ENCODE peak calls at places on chromosomes 16 and 17, in eight cellular contexts. J is EL; O is WTC11; M is PC-3; D is DMS79 treated with DMSO at 0.1 percent for 48 hours; W is adrenal gland; P is naive thymus-derived CD8-positive, alpha-beta T cell; Y is prostate gland. K is an unnamed sample.
A peak's percentile ranks its signal among the peaks of the same experiment; 100 is the strongest.

GRCh38 chr16:64989050-64989449 is 132.8 kb downstream of the CDH11 start:
- DNase-seq in P (no peak), D (no peak), Y (no peak), O (no peak), W (no peak), J (no peak), M (no peak), K (no peak)

GRCh38 chr17:42519546-42520444 is 16.2 kb upstream of the NAGLU start:
- DNase-seq in J (peak; percentile 100), W (peak; percentile 97), Y (peak; percentile 81), M (peak; percentile 91), O (peak; percentile 54), D (no peak), P (no peak), K (peak; percentile 96)

GRCh38 chr16:15642557-15643452 is at the start of gene MARF1:
- DNase-seq in O (peak; percentile 99), P (peak; percentile 99), D (peak; percentile 84), Y (peak; percentile 98), M (peak; percentile 88), J (peak; percentile 95), W (peak; percentile 99), K (peak; percentile 100)

GRCh38 chr17:83067071-83067717 is 12.2 kb upstream of the METRNL start:
- DNase-seq in M (no peak), W (peak; percentile 5), O (no peak), P (no peak), D (no peak), Y (no peak), J (no peak), K (peak; percentile 72)

GRCh38 chr17:34276826-34277225 is 6.8 kb downstream of the CCL7 start:
- DNase-seq in Y (no peak), J (no peak), W (no peak), M (no peak), O (no peak), D (no peak), P (no peak), K (no peak)

GRCh38 chr16:4693956-4694663 is 748 bp downstream of the NUDT16L1 start:
- DNase-seq in O (no peak), J (peak; percentile 41), W (peak; percentile 35), P (no peak), M (peak; percentile 21), Y (no peak), D (no peak), K (no peak)

GRCh38 chr17:21089933-21090888 is 36.6 kb upstream of the DHRS7B start:
- DNase-seq in O (no peak), D (no peak), J (no peak), P (no peak), M (no peak), W (no peak), Y (no peak), K (no peak)

GRCh38 chr17:29341726-29342125 is 47.8 kb upstream of the NUFIP2 start:
- DNase-seq in J (peak; percentile 32), P (no peak), O (no peak), D (no peak), W (no peak), M (no peak), Y (no peak), K (no peak)

GRCh38 chr17:78343433-78344201 is 16.3 kb downstream of the SOCS3 start:
- DNase-seq in J (no peak), Y (no peak), M (no peak), W (no peak), P (peak; percentile 85), D (no peak), O (no peak), K (peak; percentile 73)

GRCh38 chr16:4414187-4414909 is 2.0 kb downstream of the CORO7 start:
- DNase-seq in M (no peak), Y (no peak), J (no peak), P (peak; percentile 94), W (no peak), O (no peak), D (no peak), K (no peak)

GRCh38 chr17:80783461-80783860 is 208.2 kb upstream of the CHMP6 start:
- DNase-seq in Y (no peak), W (no peak), M (no peak), D (no peak), O (no peak), P (no peak), J (no peak), K (no peak)

GRCh38 chr16:85202631-85203461 is 90.6 kb upstream of the CIBAR2 start:
- DNase-seq in Y (no peak), J (peak; percentile 47), M (no peak), O (peak; percentile 57), P (no peak), D (no peak), W (peak; percentile 95), K (peak; percentile 92)

GRCh38 chr17:45332989-45333701 is 16.3 kb upstream of the MAP3K14 start:
- DNase-seq in P (no peak), D (no peak), M (peak; percentile 31), W (no peak), Y (no peak), J (peak; percentile 39), O (no peak), K (no peak)

GRCh38 chr17:75864448-75864871 is 9.3 kb upstream of the WBP2 start:
- DNase-seq in M (no peak), J (peak; percentile 41), O (no peak), D (peak; percentile 69), W (no peak), Y (no peak), P (no peak), K (peak; percentile 70)